ENCODE peak calls at places on chromosomes 3 and 15, in five cellular contexts. One of them, this sample, is unnamed.

GRCh38 chr3:69309810-69310209 is 76.1 kb downstream of the FRMD4B start:
- DNase-seq in stimulated activated CD8-positive, alpha-beta memory T cell treated with anti-CD3 and anti-CD28 coated beads, Interleukin-15, amount 100 ng/mL, for 24 hours: no peak
- DNase-seq in RPMI7951: peak
- DNase-seq in Right ventricle myocardium inferior: no peak
- DNase-seq in CD4-positive, alpha-beta T cell: no peak
- DNase-seq in this sample: no peak

GRCh38 chr15:80202016-80202315 is 49.2 kb downstream of the FAH start:
- DNase-seq in stimulated activated CD8-positive, alpha-beta memory T cell treated with anti-CD3 and anti-CD28 coated beads, Interleukin-15, amount 100 ng/mL, for 24 hours: no peak
- DNase-seq in RPMI7951: no peak
- DNase-seq in Right ventricle myocardium inferior: no peak
- DNase-seq in CD4-positive, alpha-beta T cell: no peak
- DNase-seq in this sample: no peak

GRCh38 chr15:49604625-49605409 is 15.8 kb downstream of the FAM227B start:
- DNase-seq in stimulated activated CD8-positive, alpha-beta memory T cell treated with anti-CD3 and anti-CD28 coated beads, Interleukin-15, amount 100 ng/mL, for 24 hours: no peak
- DNase-seq in RPMI7951: no peak
- DNase-seq in Right ventricle myocardium inferior: no peak
- DNase-seq in CD4-positive, alpha-beta T cell: no peak
- DNase-seq in this sample: no peak

GRCh38 chr3:142165194-142165593 is 15.8 kb upstream of the TFDP2 start:
- DNase-seq in stimulated activated CD8-positive, alpha-beta memory T cell treated with anti-CD3 and anti-CD28 coated beads, Interleukin-15, amount 100 ng/mL, for 24 hours: no peak
- DNase-seq in RPMI7951: peak
- DNase-seq in Right ventricle myocardium inferior: no peak
- DNase-seq in CD4-positive, alpha-beta T cell: no peak
- DNase-seq in this sample: no peak

GRCh38 chr3:50617911-50618481 is 1.0 kb downstream of the MAPKAPK3 start:
- DNase-seq in stimulated activated CD8-positive, alpha-beta memory T cell treated with anti-CD3 and anti-CD28 coated beads, Interleukin-15, amount 100 ng/mL, for 24 hours: no peak
- DNase-seq in RPMI7951: no peak
- DNase-seq in Right ventricle myocardium inferior: peak
- DNase-seq in CD4-positive, alpha-beta T cell: no peak
- DNase-seq in this sample: no peak

GRCh38 chr15:39404767-39405173 is 176.1 kb upstream of the THBS1 start:
- DNase-seq in stimulated activated CD8-positive, alpha-beta memory T cell treated with anti-CD3 and anti-CD28 coated beads, Interleukin-15, amount 100 ng/mL, for 24 hours: no peak
- DNase-seq in RPMI7951: peak
- DNase-seq in Right ventricle myocardium inferior: no peak
- DNase-seq in CD4-positive, alpha-beta T cell: no peak
- DNase-seq in this sample: no peak

GRCh38 chr15:77461486-77461885 is 40.8 kb downstream of the HMG20A start:
- DNase-seq in stimulated activated CD8-positive, alpha-beta memory T cell treated with anti-CD3 and anti-CD28 coated beads, Interleukin-15, amount 100 ng/mL, for 24 hours: no peak
- DNase-seq in RPMI7951: peak
- DNase-seq in Right ventricle myocardium inferior: no peak
- DNase-seq in CD4-positive, alpha-beta T cell: no peak
- DNase-seq in this sample: no peak

GRCh38 chr3:127206611-127207516 is 13.9 kb downstream of the PRR23E start:
- DNase-seq in stimulated activated CD8-positive, alpha-beta memory T cell treated with anti-CD3 and anti-CD28 coated beads, Interleukin-15, amount 100 ng/mL, for 24 hours: no peak
- DNase-seq in RPMI7951: no peak
- DNase-seq in Right ventricle myocardium inferior: no peak
- DNase-seq in CD4-positive, alpha-beta T cell: no peak
- DNase-seq in this sample: no peak

GRCh38 chr15:62495670-62496328 is 330.7 kb upstream of the C2CD4B start:
- DNase-seq in stimulated activated CD8-positive, alpha-beta memory T cell treated with anti-CD3 and anti-CD28 coated beads, Interleukin-15, amount 100 ng/mL, for 24 hours: no peak
- DNase-seq in RPMI7951: peak
- DNase-seq in Right ventricle myocardium inferior: no peak
- DNase-seq in CD4-positive, alpha-beta T cell: no peak
- DNase-seq in this sample: no peak

GRCh38 chr15:74319596-74320357 is 47.7 kb downstream of the CYP11A1 start:
- DNase-seq in stimulated activated CD8-positive, alpha-beta memory T cell treated with anti-CD3 and anti-CD28 coated beads, Interleukin-15, amount 100 ng/mL, for 24 hours: no peak
- DNase-seq in RPMI7951: peak
- DNase-seq in Right ventricle myocardium inferior: no peak
- DNase-seq in CD4-positive, alpha-beta T cell: no peak
- DNase-seq in this sample: no peak

GRCh38 chr3:177589921-177590336 is 392.6 kb upstream of the TBL1XR1 start:
- DNase-seq in stimulated activated CD8-positive, alpha-beta memory T cell treated with anti-CD3 and anti-CD28 coated beads, Interleukin-15, amount 100 ng/mL, for 24 hours: no peak
- DNase-seq in RPMI7951: peak
- DNase-seq in Right ventricle myocardium inferior: no peak
- DNase-seq in CD4-positive, alpha-beta T cell: no peak
- DNase-seq in this sample: no peak